ENCODE peak calls at places on chromosomes 12 and 14, in five cellular contexts. I, V, L, K and A are unnamed samples.

GRCh38 chr14:47278233-47278842 is 397.1 kb downstream of the MDGA2 start:
- DNase-seq in L (peak; percentile 70), I (no peak), V (peak; percentile 61), K (peak; percentile 48), A (peak; percentile 41)

GRCh38 chr14:63275611-63276010 is 43.1 kb downstream of the GPHB5 start:
- DNase-seq in L (no peak), V (no peak), I (no peak), K (no peak), A (no peak)

GRCh38 chr14:94827711-94828505 is 58.0 kb upstream of the GSC start:
- DNase-seq in V (no peak), K (no peak), L (no peak), I (no peak), A (peak; percentile 31)

GRCh38 chr14:54447231-54447692 is 6.1 kb upstream of the CNIH1 start:
- DNase-seq in K (peak; percentile 66), I (no peak), V (no peak), L (peak; percentile 94), A (peak; percentile 78)

GRCh38 chr14:95597784-95598204 is 62.9 kb downstream of the GLRX5 start:
- DNase-seq in V (no peak), I (no peak), L (no peak), K (no peak), A (no peak)

GRCh38 chr14:90695997-90696681 is 120.1 kb downstream of the TTC7B start:
- DNase-seq in L (no peak), K (no peak), V (no peak), I (no peak), A (no peak)

GRCh38 chr14:98819132-98819866 is 452.7 kb downstream of the BCL11B start:
- DNase-seq in K (no peak), V (no peak), L (no peak), I (no peak), A (no peak)

GRCh38 chr14:26199599-26200370 is 398.0 kb downstream of the NOVA1 start:
- DNase-seq in I (no peak), K (no peak), L (peak; percentile 46), V (no peak), A (no peak)

GRCh38 chr12:51897181-51897580 is 9.3 kb downstream of the ANKRD33 start:
- DNase-seq in I (no peak), K (no peak), V (no peak), L (no peak), A (no peak)

GRCh38 chr12:4958697-4959375 is 49.1 kb downstream of the KCNA1 start:
- DNase-seq in V (no peak), K (no peak), I (no peak), L (no peak), A (no peak)

GRCh38 chr14:24365600-24366374 is 2.2 kb upstream of the NFATC4 start:
- DNase-seq in K (peak; percentile 85), V (peak; percentile 88), I (peak; percentile 88), L (peak; percentile 87), A (peak; percentile 92)

GRCh38 chr14:94043756-94044475 is 17.8 kb downstream of the OTUB2 start:
- DNase-seq in I (no peak), V (no peak), K (no peak), L (no peak), A (no peak)

GRCh38 chr14:53946404-53947400 is 9.9 kb downstream of the BMP4 start:
- DNase-seq in V (no peak), L (no peak), K (peak; percentile 57), I (no peak), A (no peak)

GRCh38 chr14:34722723-34723545 is 8.5 kb upstream of the CFL2 start:
- DNase-seq in I (no peak), L (peak; percentile 77), V (no peak), K (no peak), A (peak; percentile 27)

GRCh38 chr12:4030938-4031702 is 157.9 kb upstream of the PARP11 start:
- DNase-seq in K (peak; percentile 90), I (peak; percentile 91), V (peak; percentile 92), L (peak; percentile 92), A (peak; percentile 92)

GRCh38 chr14:64646103-64646502 is 58.1 kb upstream of the PLEKHG3 start:
- DNase-seq in K (no peak), V (no peak), I (no peak), L (no peak), A (no peak)

GRCh38 chr14:50082308-50082742 is 34.0 kb downstream of the VCPKMT start:
- DNase-seq in K (no peak), I (no peak), V (no peak), L (no peak), A (no peak)

GRCh38 chr12:113097716-113098427 is 37.7 kb downstream of the RASAL1 start:
- DNase-seq in K (no peak), L (no peak), I (no peak), V (no peak), A (no peak)

GRCh38 chr12:1948883-1949282 is 30.4 kb upstream of the CACNA2D4 start:
- DNase-seq in L (no peak), I (no peak), K (no peak), V (no peak), A (no peak)

GRCh38 chr12:89789862-89790261 is 81.2 kb upstream of the ATP2B1 start:
- DNase-seq in V (no peak), K (no peak), I (no peak), L (no peak), A (no peak)

GRCh38 chr14:86088156-86088555 is 558.2 kb downstream of the FLRT2 start:
- DNase-seq in V (no peak), K (no peak), I (no peak), L (no peak), A (no peak)

GRCh38 chr14:20489093-20489994 is 16.0 kb upstream of the RNASE10 start:
- DNase-seq in V (no peak), L (peak; percentile 72), K (no peak), I (no peak), A (no peak)

GRCh38 chr14:103091041-103091882 is 3.3 kb upstream of the EXOC3L4 start:
- DNase-seq in K (peak; percentile 84), L (peak; percentile 56), V (peak; percentile 53), I (peak; percentile 83), A (peak; percentile 85)

GRCh38 chr12:112466835-112467234 is 48.1 kb downstream of the PTPN11 start:
- DNase-seq in V (no peak), L (no peak), I (no peak), K (no peak), A (no peak)

GRCh38 chr12:131011165-131012079 is 57.7 kb downstream of the ADGRD1 start:
- DNase-seq in K (no peak), V (no peak), L (no peak), I (no peak), A (no peak)

GRCh38 chr12:28817524-28817923 is 331.6 kb upstream of the FAR2 start:
- DNase-seq in K (no peak), I (no peak), L (no peak), V (no peak), A (no peak)

GRCh38 chr14:95075789-95076188 is 81.5 kb downstream of the DICER1 start:
- DNase-seq in L (no peak), I (no peak), K (no peak), V (no peak), A (no peak)

GRCh38 chr12:8037046-8037663 is 4.6 kb downstream of the FOXJ2 start:
- DNase-seq in L (no peak), K (no peak), V (no peak), I (no peak), A (no peak)

GRCh38 chr14:24273422-24273998 is 2.1 kb upstream of the RABGGTA start:
- DNase-seq in L (peak; percentile 16), V (no peak), I (no peak), K (no peak), A (no peak)

GRCh38 chr12:422526-422925 is 21.1 kb downstream of the CCDC77 start:
- DNase-seq in K (no peak), L (no peak), I (no peak), V (no peak), A (no peak)
- H3K36me3 ChIP-seq in K (no peaks in the 10 kb centered on the region), L (no peaks in the 10 kb centered on the region), I (no peaks in the 10 kb centered on the region), V (peaks cover 9% of the 10 kb centered on the region), A (no peaks in the 10 kb centered on the region)

GRCh38 chr12:108619369-108620160 is 14.1 kb downstream of the SELPLG start:
- DNase-seq in V (no peak), I (no peak), L (peak; percentile 41), K (no peak), A (no peak)
- H3K36me3 ChIP-seq in V (no peaks in the 10 kb centered on the region), I (no peaks in the 10 kb centered on the region), L (no peaks in the 10 kb centered on the region), K (no peaks in the 10 kb centered on the region), A (no peaks in the 10 kb centered on the region)

DNA sequence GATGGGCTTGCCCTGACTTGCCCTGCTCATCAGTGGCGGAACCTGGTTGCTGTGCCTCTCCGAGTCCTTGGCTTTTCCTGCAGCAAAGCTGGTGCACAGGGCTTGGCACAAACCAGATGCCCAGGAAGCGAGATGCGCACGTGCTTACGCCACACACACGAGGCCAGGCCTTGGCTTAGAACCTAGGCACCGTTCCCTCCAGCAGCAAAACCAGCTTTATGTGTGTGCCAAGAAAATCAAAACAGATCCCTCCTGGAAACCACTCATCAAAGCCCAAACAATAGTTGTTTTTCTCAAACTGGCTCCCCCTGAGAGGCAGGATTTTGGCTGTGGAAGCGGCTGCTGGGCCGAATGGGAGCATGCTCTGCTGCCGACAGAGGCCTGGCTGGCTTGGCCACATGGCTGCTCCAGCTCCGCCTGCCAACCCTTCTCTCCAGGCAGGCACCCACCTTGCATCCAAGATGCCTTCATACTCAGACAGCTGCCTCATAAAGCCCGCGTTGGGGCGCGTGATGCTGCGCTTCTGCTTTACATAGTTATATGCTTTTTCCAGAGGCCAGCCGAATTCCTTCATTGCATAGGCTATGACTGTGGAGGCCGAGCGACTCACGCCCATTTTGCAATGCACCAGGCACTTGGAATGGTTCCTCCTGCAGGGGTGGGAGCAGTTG is 58.7 kb downstream of the SSH1 start:
- DNase-seq in K (no peak), I (no peak), L (no peak), V (no peak), A (peak; percentile 33)
- H3K36me3 ChIP-seq in K (no peaks in the 10 kb centered on the region), I (peaks cover 13% of the 10 kb centered on the region), L (peaks cover 55% of the 10 kb centered on the region), V (peaks cover 5% of the 10 kb centered on the region), A (no peaks in the 10 kb centered on the region)

GRCh38 chr12:132068250-132068649 is 75.9 kb downstream of the DDX51 start:
- DNase-seq in V (no peak), I (no peak), K (no peak), L (no peak), A (no peak)

GRCh38 chr12:132069336-132069985 is 74.7 kb downstream of the DDX51 start:
- DNase-seq in V (no peak), I (no peak), L (no peak), K (no peak), A (no peak)

GRCh38 chr12:132071837-132072384 is 72.2 kb downstream of the DDX51 start:
- DNase-seq in V (no peak), L (no peak), K (no peak), I (no peak), A (no peak)

GRCh38 chr12:132071001-132071810 is 72.9 kb downstream of the DDX51 start:
- DNase-seq in K (no peak), I (no peak), V (no peak), L (no peak), A (no peak)

GRCh38 chr12:132070298-132070697 is 73.8 kb downstream of the DDX51 start:
- DNase-seq in I (no peak), V (no peak), L (no peak), K (no peak), A (no peak)
- H3K36me3 ChIP-seq in I (no peaks in the 10 kb centered on the region), V (peaks cover 12% of the 10 kb centered on the region), L (peaks cover 47% of the 10 kb centered on the region), K (no peaks in the 10 kb centered on the region), A (no peaks in the 10 kb centered on the region)